ENCODE peak calls at places on chromosomes 13 and 19, in nine cellular contexts. F is activated naive CD4-positive, alpha-beta T cell treated with anti-CD3 and anti-CD28 coated beads, Interleukin-2, amount 10 ng/mL, durations not matched to agents 7 days and 5 days; Q is GM04504; R is psoas muscle; J is ovary; P is thoracic aorta; N is HuH-7; W is A549; H is AG09319. T is an unnamed sample.

GRCh38 chr13:33610471-33611015 is 207.4 kb upstream of the RFC3 start:
- DNase-seq in H (no peak), Q (no peak), R (peak; percentile 73), W (peak; percentile 1), J (no peak), F (peak; percentile 34), N (peak; percentile 74), P (no peak), T (peak; percentile 8)

GRCh38 chr13:76711515-76712182 is 174.6 kb downstream of the KCTD12 start:
- DNase-seq in H (peak; percentile 87), N (no peak), F (no peak), W (peak; percentile 10), R (peak; percentile 15), P (no peak), J (peak; percentile 58), Q (peak; percentile 88), T (no peak)

GRCh38 chr13:77502104-77502720 is 33.3 kb upstream of the SCEL start:
- DNase-seq in J (no peak), N (no peak), Q (no peak), R (no peak), W (no peak), P (no peak), F (no peak), H (no peak), T (no peak)

GRCh38 chr13:32107474-32107873 is 75.9 kb downstream of the FRY start:
- DNase-seq in F (no peak), W (no peak), R (no peak), H (no peak), Q (no peak), J (no peak), P (no peak), N (no peak), T (no peak)

GRCh38 chr13:42007844-42008243 is 40.6 kb upstream of the DGKH start:
- DNase-seq in F (no peak), J (no peak), R (no peak), N (no peak), W (no peak), Q (no peak), H (no peak), P (no peak), T (no peak)

GRCh38 chr13:111548805-111549204 is 228.4 kb downstream of the TEX29 start:
- DNase-seq in F (no peak), Q (no peak), P (no peak), J (no peak), N (no peak), H (no peak), R (no peak), W (no peak), T (no peak)

GRCh38 chr13:103039183-103039582 is 27.0 kb downstream of the SLC10A2 start:
- DNase-seq in H (no peak), R (no peak), J (no peak), N (no peak), F (no peak), P (no peak), W (no peak), Q (no peak), T (peak; percentile 12)

GRCh38 chr13:98478134-98479129 is 98.5 kb downstream of the STK24 start:
- DNase-seq in N (no peak), F (no peak), Q (no peak), J (no peak), R (no peak), W (no peak), H (no peak), P (no peak), T (peak; percentile 39)

GRCh38 chr13:52782486-52783448 is 43.1 kb upstream of the CNMD start:
- DNase-seq in F (no peak), J (no peak), P (no peak), H (no peak), W (no peak), N (no peak), R (no peak), Q (no peak), T (no peak)

GRCh38 chr13:24660023-24660806 is 20.0 kb upstream of the ATP12A start:
- DNase-seq in H (no peak), P (no peak), R (no peak), J (no peak), N (no peak), F (no peak), W (no peak), Q (no peak), T (no peak)

GRCh38 chr13:98586400-98587144 is 9.7 kb upstream of the STK24 start:
- DNase-seq in J (no peak), H (no peak), P (no peak), N (no peak), W (no peak), R (no peak), Q (no peak), F (no peak), T (no peak)

GRCh38 chr13:49560270-49561063 is 24.9 kb downstream of the RCBTB1 start:
- DNase-seq in H (peak; percentile 24), N (peak; percentile 64), Q (no peak), P (no peak), J (peak; percentile 24), W (peak; percentile 29), F (no peak), R (no peak), T (no peak)

GRCh38 chr13:74413482-74413881 is 279.3 kb upstream of the KLF12 start:
- DNase-seq in H (no peak), N (no peak), J (no peak), P (no peak), F (no peak), Q (no peak), R (no peak), W (no peak), T (no peak)

GRCh38 chr19:19650331-19650730 is 6.9 kb upstream of the GMIP start:
- DNase-seq in W (no peak), J (no peak), N (no peak), R (no peak), H (no peak), P (no peak), Q (no peak), F (no peak), T (no peak)

GRCh38 chr19:56253737-56254136 is 18.8 kb upstream of the EDDM13 start:
- DNase-seq in R (no peak), W (peak; percentile 72), P (no peak), Q (peak; percentile 17), F (no peak), J (no peak), H (peak; percentile 32), N (peak; percentile 46), T (no peak)

GRCh38 chr19:8208119-8208709 is 956 bp upstream of the CERS4 start:
- DNase-seq in H (no peak), J (no peak), P (no peak), Q (no peak), W (no peak), R (peak; percentile 42), F (peak; percentile 23), N (no peak), T (peak; percentile 15)

GRCh38 chr13:19153782-19154450 is 27.7 kb downstream of the TUBA3C start:
- DNase-seq in J (no peak), F (no peak), P (no peak), W (peak; percentile 11), Q (no peak), H (no peak), N (no peak), R (no peak), T (no peak)

GRCh38 chr13:74346960-74347359 is 212.8 kb upstream of the KLF12 start:
- DNase-seq in J (no peak), P (no peak), W (no peak), N (no peak), R (no peak), F (no peak), Q (no peak), H (no peak), T (peak; percentile 7)

GRCh38 chr13:19864339-19865309 is 1.2 kb upstream of the ZMYM5 start:
- DNase-seq in H (no peak), P (no peak), W (peak; percentile 83), N (peak; percentile 59), J (peak; percentile 79), Q (peak; percentile 42), R (peak; percentile 52), F (peak; percentile 79), T (peak; percentile 63)

GRCh38 chr13:90618133-90618532 is 729.4 kb upstream of the MIR17HG start:
- DNase-seq in F (no peak), P (no peak), R (no peak), J (no peak), H (no peak), N (no peak), W (peak; percentile 9), Q (no peak), T (no peak)

GRCh38 chr19:36115453-36116343 is at the start of gene TBCB:
- DNase-seq in H (no peak), P (peak; percentile 42), J (peak; percentile 34), N (no peak), R (peak; percentile 86), W (peak; percentile 56), F (peak; percentile 92), Q (no peak), T (peak; percentile 75)

GRCh38 chr19:46898731-46899130 is 37.9 kb downstream of the ARHGAP35 start:
- DNase-seq in Q (no peak), W (no peak), H (no peak), P (no peak), F (no peak), N (no peak), R (no peak), J (peak; percentile 25), T (no peak)

GRCh38 chr19:49739933-49740332 is 23.2 kb downstream of the TSKS start:
- DNase-seq in Q (no peak), N (no peak), W (no peak), J (no peak), R (no peak), F (no peak), P (no peak), H (no peak), T (no peak)

GRCh38 chr19:5503598-5503997 is 48.4 kb downstream of the ZNRF4 start:
- DNase-seq in P (no peak), Q (no peak), H (no peak), N (no peak), W (peak; percentile 46), F (no peak), J (no peak), R (no peak), T (no peak)

GRCh38 chr19:5480427-5480836 is 25.2 kb downstream of the ZNRF4 start:
- DNase-seq in P (no peak), J (no peak), Q (no peak), N (peak; percentile 47), W (peak; percentile 54), F (peak; percentile 50), H (no peak), R (peak; percentile 22), T (peak; percentile 53)

GRCh38 chr13:42363941-42364612 is 92.1 kb downstream of the AKAP11 start:
- DNase-seq in J (no peak), H (no peak), P (no peak), Q (no peak), N (no peak), W (peak; percentile 10), F (no peak), R (no peak), T (no peak)

T was measured in nephron progenitor cell.